ENCODE peak calls at places on chromosomes 7 and 10, in seven cellular contexts. D is fibroblast of the aortic adventitia, P is anterior cingulate cortex, W is HEK293T, O is NCI-H1092 treated with DMSO at 0.1 percent for 48 hours, F is cardiac muscle cell, R is T47D. C is an unnamed sample.

GRCh38 chr10:121804460-121804859 is 123.4 kb downstream of the ATE1 start:
- DNase-seq in D (peak; percentile 74), P (no peak), W (no peak), O (no peak), F (peak; percentile 55), R (no peak), C (no peak)

GRCh38 chr10:119131512-119132240 is 27.8 kb downstream of the DENND10 start:
- DNase-seq in D (peak; percentile 50), P (no peak), W (no peak), O (no peak), F (peak; percentile 76), R (no peak), C (peak; percentile 61)

GRCh38 chr10:128161031-128161430 is 34.8 kb upstream of the MKI67 start:
- DNase-seq in D (no peak), P (no peak), W (no peak), O (no peak), F (no peak), R (no peak), C (no peak)

GRCh38 chr10:34710391-34710751 is 104.7 kb downstream of the PARD3 start:
- DNase-seq in D (peak; percentile 89), P (no peak), W (no peak), O (no peak), F (peak; percentile 80), R (no peak), C (peak; percentile 64)

GRCh38 chr7:36036590-36036989 is 116.5 kb upstream of the EEPD1 start:
- DNase-seq in D (peak; percentile 34), P (no peak), W (no peak), O (no peak), F (peak; percentile 48), R (no peak), C (peak; percentile 76)

GRCh38 chr7:27740449-27741086 is 606 bp downstream of the TAX1BP1 start:
- DNase-seq in D (peak; percentile 65), P (peak; percentile 53), W (peak; percentile 73), O (peak; percentile 74), F (peak; percentile 73), R (peak; percentile 66), C (peak; percentile 86)

GRCh38 chr7:135980665-135981180 is 3.6 kb upstream of the MTPN start:
- DNase-seq in D (peak; percentile 60), P (no peak), W (no peak), O (no peak), F (peak; percentile 60), R (no peak), C (peak; percentile 94)

GRCh38 chr7:70540641-70541040 is 591.3 kb upstream of the GALNT17 start:
- DNase-seq in D (no peak), P (no peak), W (no peak), O (no peak), F (no peak), R (no peak), C (no peak)

GRCh38 chr10:33484787-33485186 is 150.3 kb upstream of the NRP1 start:
- DNase-seq in D (peak; percentile 91), P (no peak), W (no peak), O (no peak), F (peak; percentile 90), R (no peak), C (no peak)

GRCh38 chr10:74058658-74059057 is 60.7 kb downstream of the VCL start:
- DNase-seq in D (no peak), P (no peak), W (no peak), O (peak; percentile 75), F (peak; percentile 35), R (no peak), C (no peak)

GRCh38 chr10:78955206-78955605 is 113.6 kb upstream of the ZMIZ1 start:
- DNase-seq in D (no peak), P (no peak), W (no peak), O (no peak), F (no peak), R (no peak), C (peak; percentile 27)

GRCh38 chr10:122263971-122264370 is 7.1 kb upstream of the BTBD16 start:
- DNase-seq in D (peak; percentile 88), P (no peak), W (no peak), O (no peak), F (peak; percentile 88), R (no peak), C (peak; percentile 89)

GRCh38 chr10:25061711-25062455 is 45.5 kb downstream of the THNSL1 start:
- DNase-seq in D (peak; percentile 68), P (no peak), W (no peak), O (no peak), F (no peak), R (no peak), C (peak; percentile 62)

GRCh38 chr7:74051629-74052410 is 23.8 kb downstream of the ELN start:
- DNase-seq in D (no peak), P (no peak), W (no peak), O (no peak), F (peak; percentile 30), R (no peak), C (peak; percentile 54)

GRCh38 chr7:21939136-21939857 is 6.4 kb downstream of the CDCA7L start:
- DNase-seq in D (peak; percentile 39), P (no peak), W (no peak), O (peak; percentile 62), F (peak; percentile 69), R (no peak), C (peak; percentile 76)

GRCh38 chr10:112304460-112304859 is 21.3 kb downstream of the TECTB start:
- DNase-seq in D (peak; percentile 20), P (no peak), W (no peak), O (no peak), F (no peak), R (no peak), C (no peak)

GRCh38 chr7:99579956-99580777 is 17.9 kb upstream of the TMEM225B start:
- DNase-seq in D (peak; percentile 39), P (peak; percentile 55), W (no peak), O (peak; percentile 80), F (peak; percentile 35), R (no peak), C (peak; percentile 49)

GRCh38 chr10:21753497-21754270 is 219.7 kb downstream of the MLLT10 start:
- DNase-seq in D (no peak), P (no peak), W (no peak), O (no peak), F (no peak), R (no peak), C (no peak)

GRCh38 chr10:95315509-95315908 is 24.7 kb upstream of the PDLIM1 start:
- DNase-seq in D (no peak), P (no peak), W (no peak), O (no peak), F (no peak), R (no peak), C (no peak)

GRCh38 chr10:115727114-115727513 is 545.9 kb downstream of the GFRA1 start:
- DNase-seq in D (no peak), P (no peak), W (no peak), O (peak; percentile 78), F (no peak), R (no peak), C (no peak)

GRCh38 chr7:122528879-122529481 is 169.9 kb downstream of the RNF133 start:
- DNase-seq in D (peak; percentile 76), P (no peak), W (no peak), O (peak; percentile 57), F (peak; percentile 67), R (no peak), C (peak; percentile 29)

GRCh38 chr10:3948843-3949242 is 163.8 kb upstream of the KLF6 start:
- DNase-seq in D (no peak), P (no peak), W (no peak), O (peak; percentile 35), F (peak; percentile 77), R (no peak), C (peak; percentile 62)

GRCh38 chr7:105830405-105831218 is 45.8 kb downstream of the ATXN7L1 start:
- DNase-seq in D (peak; percentile 98), P (no peak), W (no peak), O (no peak), F (peak; percentile 89), R (no peak), C (peak; percentile 99)

GRCh38 chr10:99612167-99612831 is 7.9 kb downstream of the SLC25A28 start:
- DNase-seq in D (peak; percentile 73), P (no peak), W (peak; percentile 77), O (peak; percentile 35), F (peak; percentile 74), R (peak; percentile 74), C (peak; percentile 65)

GRCh38 chr7:150317748-150318444 is 5.3 kb upstream of the LRRC61 start:
- DNase-seq in D (peak; percentile 69), P (no peak), W (no peak), O (no peak), F (peak; percentile 95), R (no peak), C (peak; percentile 96)

GRCh38 chr10:33334839-33335549 is 527 bp upstream of the NRP1 start:
- DNase-seq in D (peak; percentile 94), P (peak; percentile 43), W (peak; percentile 45), O (peak; percentile 73), F (peak; percentile 95), R (peak; percentile 79), C (peak; percentile 84)